ENCODE peak calls at places on chromosomes 2 and 18, in six cellular contexts. V is esophagus muscularis mucosa, D is stomach, R is HCT116, H is spleen, G is sigmoid colon. E is an unnamed sample.

GRCh38 chr2:159555651-159556392 is 60.5 kb downstream of the BAZ2B start:
- DNase-seq in V (no peak), D (no peak), R (no peak), H (no peak), G (no peak), E (no peak)

GRCh38 chr2:233982421-233983121 is 65.4 kb downstream of the TRPM8 start:
- DNase-seq in V (no peak), D (no peak), R (no peak), H (no peak), G (no peak), E (no peak)

GRCh38 chr2:152715854-152716428 is 1.3 kb downstream of the PRPF40A start:
- DNase-seq in V (no peak), D (no peak), R (peak), H (no peak), G (no peak), E (no peak)

GRCh38 chr2:159086332-159086731 is 117.9 kb downstream of the TANC1 start:
- DNase-seq in V (no peak), D (no peak), R (no peak), H (no peak), G (no peak), E (peak)

GRCh38 chr2:66960161-66960560 is 437.0 kb upstream of the ETAA1 start:
- DNase-seq in V (no peak), D (no peak), R (no peak), H (no peak), G (no peak), E (no peak)

GRCh38 chr18:59123588-59124369 is 15.9 kb upstream of the SEC11C start:
- DNase-seq in V (no peak), D (no peak), R (no peak), H (no peak), G (no peak), E (no peak)

GRCh38 chr2:13558368-13558767 is 841.6 kb downstream of the TRIB2 start:
- DNase-seq in V (no peak), D (no peak), R (no peak), H (no peak), G (no peak), E (no peak)

GRCh38 chr2:142974288-142975024 is 97.0 kb downstream of the KYNU start:
- DNase-seq in V (no peak), D (no peak), R (no peak), H (no peak), G (no peak), E (no peak)

GRCh38 chr2:11621465-11621864 is 48.5 kb downstream of the NTSR2 start:
- DNase-seq in V (no peak), D (no peak), R (no peak), H (no peak), G (no peak), E (no peak)

GRCh38 chr2:130845507-130846085 is 8.9 kb downstream of the ARHGEF4 start:
- DNase-seq in V (no peak), D (no peak), R (no peak), H (peak), G (no peak), E (no peak)

GRCh38 chr2:30641765-30642341 is 165.4 kb downstream of the CAPN13 start:
- DNase-seq in V (no peak), D (no peak), R (no peak), H (no peak), G (no peak), E (no peak)

GRCh38 chr2:219464286-219465032 is 29.8 kb downstream of the SPEG start:
- DNase-seq in V (no peak), D (no peak), R (no peak), H (no peak), G (no peak), E (no peak)

GRCh38 chr2:200703132-200703925 is 108.4 kb upstream of the BZW1 start:
- DNase-seq in V (no peak), D (no peak), R (peak), H (no peak), G (no peak), E (no peak)

GRCh38 chr2:113818382-113818951 is 62.0 kb upstream of the SLC35F5 start:
- DNase-seq in V (no peak), D (peak), R (peak), H (no peak), G (peak), E (peak)

GRCh38 chr2:166106431-166107015 is 21.3 kb downstream of the SCN1A start:
- DNase-seq in V (no peak), D (no peak), R (no peak), H (no peak), G (no peak), E (no peak)

GRCh38 chr18:23540867-23541266 is 37.6 kb downstream of the RMC1 start:
- DNase-seq in V (no peak), D (no peak), R (no peak), H (no peak), G (no peak), E (no peak)

GRCh38 chr2:200319587-200320337 is 13.3 kb downstream of the SPATS2L start:
- DNase-seq in V (no peak), D (no peak), R (no peak), H (no peak), G (no peak), E (no peak)

DNA sequence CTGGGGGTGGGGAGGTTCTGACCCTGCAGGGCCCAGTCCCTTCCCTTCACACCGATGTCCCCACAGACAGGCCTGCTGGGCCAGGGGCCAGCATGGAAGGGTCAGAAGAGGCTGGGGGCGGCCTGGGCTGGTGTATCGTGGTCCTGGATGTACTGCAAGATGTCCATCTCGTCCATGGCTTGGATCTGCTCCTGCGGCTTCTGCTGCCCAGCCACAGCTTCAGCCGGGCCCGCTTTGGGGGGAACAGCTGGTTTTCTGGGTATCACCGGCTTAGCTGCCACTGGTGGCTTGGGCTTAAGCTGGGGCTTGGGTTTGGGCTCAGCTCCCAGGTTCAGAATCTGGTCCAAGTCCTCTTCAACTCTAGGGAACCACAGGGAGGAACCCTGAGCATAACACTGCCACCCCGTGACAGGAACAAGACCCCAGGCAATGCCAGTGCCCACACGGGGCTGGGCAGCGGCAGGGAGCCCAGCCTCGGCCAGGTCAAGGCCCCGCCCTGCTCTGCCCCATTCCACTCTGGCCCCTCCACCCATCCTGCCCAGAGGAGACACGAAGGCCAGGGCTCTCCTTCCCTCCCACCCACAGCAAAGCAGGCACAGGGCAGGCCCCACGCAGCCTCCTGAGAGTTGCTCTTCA is 31.9 kb downstream of the HS1BP3 start:
- DNase-seq in V (no peak), D (peak), R (no peak), H (peak), G (peak), E (peak)
- TF ChIP-seq POLR2AphosphoS5 in V (no peak), D (no peak), R (no peak), H (no peak), G (no peak), E (no peak)

GRCh38 chr2:50752228-50752627 is 279.7 kb downstream of the NRXN1 start:
- DNase-seq in V (no peak), D (no peak), R (no peak), H (no peak), G (no peak), E (no peak)
- H3K27ac ChIP-seq in V (no peak), D (no peak), R (no peak), H (no peak), G (no peak), E (no peak)

DNA sequence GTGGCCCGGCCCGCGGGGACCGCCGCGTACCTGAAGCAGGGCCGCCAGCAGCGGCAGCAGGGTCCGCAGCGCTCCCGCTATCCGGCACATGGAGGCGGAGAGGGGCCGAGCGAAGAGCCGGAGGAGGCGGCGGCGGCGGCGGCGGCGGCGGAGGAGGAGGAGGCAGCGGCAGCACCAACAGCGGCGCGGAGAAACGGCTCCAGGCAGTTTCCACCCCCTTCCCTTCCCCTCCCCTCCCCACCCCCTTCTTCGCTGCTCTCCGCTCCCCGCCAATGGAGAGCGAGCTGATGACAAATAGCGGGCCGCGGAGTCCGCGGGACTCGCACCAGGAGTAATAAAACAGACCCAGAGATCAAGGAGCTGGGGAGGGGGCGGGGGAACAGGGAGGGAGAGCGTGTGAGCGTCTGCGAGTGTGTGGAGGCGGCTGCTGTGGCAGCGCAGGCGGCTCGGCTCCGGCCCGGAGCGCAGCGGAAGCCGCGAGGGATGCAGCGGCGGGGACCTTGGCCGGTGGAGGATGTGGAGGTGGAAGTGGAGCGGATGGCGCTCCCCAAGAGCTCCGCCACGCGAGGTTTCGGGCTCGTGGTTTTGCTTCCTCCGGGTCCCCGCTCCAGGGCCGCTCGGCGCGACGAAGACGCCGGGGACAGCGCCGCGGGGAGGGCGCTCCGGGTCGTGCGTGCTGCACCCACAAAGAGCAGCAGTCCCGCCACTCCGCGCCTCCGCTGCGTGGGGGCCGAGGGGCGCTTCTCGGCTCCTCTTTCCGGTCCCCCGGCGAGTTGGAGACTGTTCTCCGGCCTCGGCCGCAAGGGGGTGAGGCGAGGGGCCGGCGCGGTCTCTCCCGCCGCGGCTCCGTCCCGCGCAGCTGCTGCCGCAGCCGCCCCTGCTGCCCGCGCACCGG is at the start of gene CDH2:
- DNase-seq in V (no peak), D (peak), R (no peak), H (peak), G (peak), E (no peak)
- TF ChIP-seq POLR2AphosphoS5 in V (no peak), D (no peak), R (no peak), H (peak), G (no peak), E (no peak)

GRCh38 chr2:85254540-85255261 is 73.1 kb downstream of the TGOLN2 start:
- DNase-seq in V (no peak), D (no peak), R (no peak), H (peak), G (no peak), E (no peak)
- H3K27ac ChIP-seq in V (no peak), D (no peak), R (no peak), H (no peak), G (no peak), E (peak)

GRCh38 chr2:7748717-7749415 is 831.7 kb downstream of the RNF144A start:
- DNase-seq in V (no peak), D (no peak), R (no peak), H (no peak), G (no peak), E (no peak)
- TF ChIP-seq POLR2AphosphoS5 in V (no peak), D (no peak), R (no peak), H (peak), G (no peak), E (no peak)

GRCh38 chr18:77093584-77093983 is 39.0 kb downstream of the MBP start:
- DNase-seq in V (no peak), D (no peak), R (no peak), H (no peak), G (no peak), E (no peak)
- H3K27ac ChIP-seq in V (no peak), D (no peak), R (no peak), H (peak), G (no peak), E (no peak)

DNA sequence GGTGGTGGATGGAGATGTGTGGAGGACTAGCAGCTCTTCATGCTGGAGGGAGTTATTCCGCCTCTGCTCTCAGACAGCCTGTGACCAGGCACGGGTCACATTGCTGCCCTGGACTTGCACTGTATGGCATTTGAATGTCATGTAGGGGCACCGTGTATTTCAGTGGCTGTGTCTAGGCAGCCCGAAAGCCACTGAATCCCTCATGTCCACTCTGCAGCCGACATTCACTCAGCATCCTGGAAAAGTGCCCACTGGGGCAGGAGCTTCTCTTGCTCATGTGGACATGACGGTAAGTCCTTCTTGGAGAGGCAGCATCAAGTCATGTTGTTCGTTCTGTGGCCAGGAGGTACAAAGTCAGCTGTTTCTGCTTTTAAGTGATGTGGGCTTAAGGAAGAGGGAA is 127.9 kb downstream of the SH3RF3 start:
- DNase-seq in V (no peak), D (no peak), R (no peak), H (peak), G (peak), E (peak)
- TF ChIP-seq POLR2AphosphoS5 in V (peak), D (peak), R (no peak), H (no peak), G (no peak), E (no peak)

DNA sequence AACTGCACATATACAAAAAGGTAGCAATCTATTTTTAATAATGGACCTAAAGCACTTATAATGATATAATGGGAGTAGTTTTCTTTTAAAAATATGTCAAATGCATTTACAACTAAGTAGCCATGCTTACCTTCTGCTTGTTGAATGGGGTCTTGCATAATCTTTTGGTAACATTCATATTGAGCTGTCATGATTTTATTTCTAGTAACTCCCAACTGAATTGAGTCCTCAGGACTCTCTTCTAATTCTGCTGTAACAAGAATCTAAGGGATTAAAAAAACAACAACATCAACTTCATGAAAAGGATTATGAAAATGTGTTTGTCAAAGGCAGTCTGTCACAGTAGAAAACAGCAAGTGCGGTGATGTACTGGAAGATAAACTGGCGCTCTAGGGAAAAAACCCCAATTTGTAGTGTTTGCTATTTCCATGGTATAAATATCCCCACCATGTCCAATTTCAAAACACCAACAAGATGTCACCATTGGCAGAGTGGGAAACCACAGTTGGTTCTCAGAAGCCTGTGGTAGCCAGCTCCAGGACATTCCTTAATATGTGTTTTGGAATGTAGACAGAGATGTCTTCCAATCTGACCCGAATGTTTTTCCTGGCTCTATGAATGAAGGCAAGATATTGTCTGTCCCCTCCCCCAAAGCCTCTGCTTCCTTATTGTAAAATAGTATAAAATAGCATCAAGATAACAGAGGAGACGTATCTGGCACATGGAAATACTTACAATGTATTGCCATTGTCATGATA is 64.8 kb downstream of the CALCRL start:
- DNase-seq in V (no peak), D (no peak), R (no peak), H (no peak), G (no peak), E (no peak)
- H3K27ac ChIP-seq in V (no peak), D (no peak), R (no peak), H (no peak), G (no peak), E (no peak)

GRCh38 chr2:7697052-7697451 is 779.8 kb downstream of the RNF144A start:
- DNase-seq in V (no peak), D (no peak), R (no peak), H (no peak), G (no peak), E (no peak)

GRCh38 chr2:7692657-7693161 is 775.5 kb downstream of the RNF144A start:
- DNase-seq in V (peak), D (no peak), R (no peak), H (no peak), G (peak), E (no peak)

GRCh38 chr2:7691961-7692656 is 774.9 kb downstream of the RNF144A start:
- DNase-seq in V (peak), D (no peak), R (no peak), H (no peak), G (no peak), E (no peak)

GRCh38 chr2:7693246-7694065 is 776.2 kb downstream of the RNF144A start:
- DNase-seq in V (peak), D (no peak), R (no peak), H (no peak), G (no peak), E (no peak)

DNA sequence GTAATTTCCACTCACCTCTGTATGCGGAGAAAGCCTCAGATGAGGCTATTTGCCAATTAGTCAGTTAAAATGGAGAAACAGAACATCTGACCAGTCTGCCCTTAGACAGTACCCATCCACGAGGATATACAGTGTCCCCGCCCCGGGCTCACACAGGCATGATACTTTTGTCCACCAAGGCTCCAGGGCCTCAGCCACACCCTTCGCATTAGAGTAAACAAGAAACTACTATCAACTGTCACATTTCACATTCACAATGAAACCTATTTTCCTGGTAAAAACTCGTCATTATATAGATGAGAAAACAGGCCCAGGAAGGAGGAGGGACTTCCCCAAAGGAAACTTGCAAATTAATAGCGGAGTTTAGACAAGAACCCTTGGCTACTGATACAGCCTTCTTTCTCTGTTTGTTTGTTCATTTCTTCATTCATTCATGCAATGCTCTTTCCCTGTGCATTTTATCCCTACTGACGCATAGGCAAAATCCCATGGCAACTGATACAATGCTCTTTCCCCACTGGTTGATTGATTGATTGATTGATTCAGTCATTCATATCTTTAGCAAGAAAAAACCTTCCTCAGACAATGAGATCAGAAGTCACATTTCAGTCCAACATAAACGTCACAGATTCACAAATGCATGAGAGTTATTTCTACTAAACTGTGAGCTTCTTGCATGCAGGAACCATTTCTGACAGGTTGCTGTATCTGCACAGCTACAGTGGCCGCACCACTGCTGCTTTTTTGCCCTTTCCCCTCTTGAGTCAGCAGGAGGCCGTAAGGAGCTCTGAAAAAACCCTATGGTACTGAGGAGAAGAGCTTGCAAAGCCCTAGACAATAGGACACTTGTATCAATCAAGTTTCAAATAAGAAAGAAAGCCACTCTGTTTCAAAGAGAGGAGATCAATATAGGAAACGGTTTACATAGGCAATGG is 777.1 kb downstream of the RNF144A start:
- DNase-seq in V (peak), D (no peak), R (no peak), H (no peak), G (no peak), E (no peak)
- TF ChIP-seq POLR2AphosphoS5 in V (no peak), D (no peak), R (no peak), H (no peak), G (no peak), E (no peak)